ENCODE peak calls at places on chromosomes 16 and 17, in nine cellular contexts. K, A, S, T, C, B, R, H and N are unnamed samples. For H3K4me1, the result is how much of the 10 kb centered on the place peaks cover.

GRCh38 chr16:47731252-47731651 is 270.1 kb downstream of the PHKB start:
- DNase-seq in K (no peak), A (no peak), S (no peak), T (no peak), C (peak), B (no peak), R (no peak), H (peak), N (no peak)

GRCh38 chr16:51755039-51755501 is 604.0 kb upstream of the SALL1 start:
- DNase-seq in K (no peak), A (no peak), S (no peak), T (no peak), C (no peak), B (no peak), R (peak), H (no peak), N (no peak)

GRCh38 chr16:12573300-12573699 is 230.4 kb downstream of the CPPED1 start:
- DNase-seq in K (no peak), A (no peak), S (no peak), T (no peak), C (no peak), B (no peak), R (no peak), H (no peak), N (no peak)

GRCh38 chr16:60271382-60272180 is 1537.5 kb upstream of the GOT2 start:
- DNase-seq in K (no peak), A (no peak), S (no peak), T (no peak), C (no peak), B (no peak), R (no peak), H (no peak), N (no peak)

GRCh38 chr16:30395992-30396560 is 856 bp downstream of the ZNF48 start:
- DNase-seq in K (no peak), A (no peak), S (no peak), T (no peak), C (no peak), B (no peak), R (no peak), H (no peak), N (peak)

GRCh38 chr17:31112001-31112661 is 17.4 kb downstream of the NF1 start:
- DNase-seq in K (no peak), A (no peak), S (no peak), T (no peak), C (no peak), B (no peak), R (no peak), H (no peak), N (no peak)

GRCh38 chr17:77619851-77620250 is 338.7 kb upstream of the TNRC6C start:
- DNase-seq in K (no peak), A (no peak), S (no peak), T (no peak), C (no peak), B (no peak), R (no peak), H (peak), N (no peak)

GRCh38 chr17:58330997-58331814 is 2.6 kb upstream of the TSPOAP1 start:
- DNase-seq in K (no peak), A (no peak), S (peak), T (no peak), C (no peak), B (peak), R (no peak), H (no peak), N (peak)

GRCh38 chr17:12659500-12659899 is 6.2 kb upstream of the MYOCD start:
- DNase-seq in K (no peak), A (no peak), S (no peak), T (no peak), C (no peak), B (no peak), R (no peak), H (no peak), N (no peak)

GRCh38 chr17:16286009-16286946 is 67.0 kb downstream of the CENPV start:
- DNase-seq in K (peak), A (peak), S (peak), T (peak), C (peak), B (peak), R (peak), H (peak), N (peak)

GRCh38 chr16:2404099-2404498 is 25.1 kb upstream of the CCNF start:
- DNase-seq in K (no peak), A (no peak), S (no peak), T (no peak), C (no peak), B (no peak), R (no peak), H (no peak), N (no peak)

GRCh38 chr17:27816946-27817345 is 16.6 kb upstream of the NOS2 start:
- DNase-seq in K (no peak), A (no peak), S (no peak), T (no peak), C (no peak), B (no peak), R (no peak), H (no peak), N (no peak)

GRCh38 chr16:19071811-19072777 is 4.7 kb downstream of the COQ7 start:
- DNase-seq in K (peak), A (peak), S (peak), T (peak), C (peak), B (peak), R (peak), H (peak), N (peak)

GRCh38 chr17:46730679-46731078 is 87.8 kb downstream of the WNT3 start:
- DNase-seq in K (no peak), A (no peak), S (no peak), T (no peak), C (no peak), B (no peak), R (no peak), H (no peak), N (no peak)
- H3K4me1 ChIP-seq in K (under half), A (under half), S (under half), T (under half), C (under half), B (under half), R (under half), H (under half), N (under half)

GRCh38 chr16:75263963-75264445 is 12.6 kb upstream of the BCAR1 start:
- DNase-seq in K (peak), A (peak), S (no peak), T (no peak), C (peak), B (no peak), R (no peak), H (peak), N (peak)
- H3K4me1 ChIP-seq in K (half or more), A (under half), S (half or more), T (under half), C (half or more), B (under half), R (under half), H (under half), N (under half)

DNA sequence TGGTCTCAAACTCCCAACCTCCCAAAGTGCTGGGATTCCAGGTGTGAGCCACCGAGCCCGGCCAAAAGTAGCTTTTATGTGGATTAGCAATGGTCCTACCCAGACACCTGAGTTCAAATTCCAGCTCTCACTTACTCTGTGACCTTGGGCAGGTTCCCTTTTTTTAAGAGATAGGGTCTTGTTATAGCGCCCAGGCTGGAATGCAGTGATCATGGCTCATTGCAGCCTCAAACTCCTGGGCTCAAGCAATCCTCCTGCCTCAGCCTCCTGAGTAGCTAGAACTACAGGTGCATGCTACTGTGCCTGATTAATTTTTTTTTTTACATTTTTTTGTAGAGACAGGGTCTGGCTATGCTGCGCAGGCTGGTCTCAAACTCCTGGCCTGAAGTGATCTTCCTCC is 16.6 kb downstream of the HDAC5 start:
- DNase-seq in K (no peak), A (no peak), S (no peak), T (no peak), C (no peak), B (no peak), R (no peak), H (no peak), N (no peak)
- H3K4me1 ChIP-seq in K (under half), A (under half), S (half or more), T (under half), C (half or more), B (under half), R (half or more), H (under half), N (under half)

DNA sequence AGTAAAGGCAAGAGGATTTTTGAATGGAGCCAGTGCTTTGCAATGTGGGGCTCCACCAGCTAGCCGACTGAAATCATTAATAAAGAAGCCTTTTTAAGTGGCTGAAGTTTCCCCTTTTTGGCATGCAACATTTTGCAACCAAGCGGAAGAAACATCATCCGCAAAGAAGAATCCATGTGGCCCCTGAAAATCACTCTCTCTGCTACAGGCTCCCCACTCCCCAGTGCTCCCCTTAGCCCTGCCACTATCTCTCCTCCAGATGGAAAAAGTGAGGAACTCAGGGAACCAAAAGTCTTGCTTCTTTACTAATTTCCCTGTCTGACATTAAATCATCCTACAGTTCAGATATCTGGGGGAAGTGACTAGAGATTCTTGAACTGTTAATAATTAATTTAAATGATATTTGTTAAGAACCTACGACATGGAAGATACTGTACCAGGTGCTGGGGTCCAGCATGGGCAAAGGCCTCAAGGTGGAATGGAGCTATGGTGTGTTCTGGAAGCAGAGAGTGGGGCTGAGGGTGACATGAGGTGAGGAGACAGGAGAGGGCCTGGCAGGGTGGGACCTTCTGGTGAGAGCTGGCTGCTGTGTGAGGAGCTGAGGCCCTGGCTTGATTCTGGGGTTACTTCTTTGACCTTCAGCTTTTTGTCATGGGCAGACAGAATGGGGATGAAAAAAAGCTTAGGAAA is 6.1 kb upstream of the CCL2 start:
- DNase-seq in K (no peak), A (no peak), S (no peak), T (no peak), C (no peak), B (no peak), R (no peak), H (no peak), N (peak)
- H3K4me1 ChIP-seq in K (under half), A (under half), S (half or more), T (under half), C (half or more), B (under half), R (under half), H (under half), N (under half)

GRCh38 chr16:84302111-84302954 is 7.7 kb downstream of the WFDC1 start:
- DNase-seq in K (no peak), A (no peak), S (no peak), T (no peak), C (no peak), B (no peak), R (no peak), H (no peak), N (no peak)

GRCh38 chr16:84294196-84295142 is at the start of gene WFDC1:
- DNase-seq in K (peak), A (no peak), S (peak), T (no peak), C (no peak), B (no peak), R (peak), H (no peak), N (no peak)

GRCh38 chr16:84295203-84295850 is 649 bp downstream of the WFDC1 start:
- DNase-seq in K (no peak), A (no peak), S (no peak), T (no peak), C (no peak), B (no peak), R (no peak), H (no peak), N (no peak)

GRCh38 chr16:84299734-84300440 is 5.2 kb downstream of the WFDC1 start:
- DNase-seq in K (no peak), A (no peak), S (no peak), T (no peak), C (no peak), B (no peak), R (no peak), H (no peak), N (no peak)

DNA sequence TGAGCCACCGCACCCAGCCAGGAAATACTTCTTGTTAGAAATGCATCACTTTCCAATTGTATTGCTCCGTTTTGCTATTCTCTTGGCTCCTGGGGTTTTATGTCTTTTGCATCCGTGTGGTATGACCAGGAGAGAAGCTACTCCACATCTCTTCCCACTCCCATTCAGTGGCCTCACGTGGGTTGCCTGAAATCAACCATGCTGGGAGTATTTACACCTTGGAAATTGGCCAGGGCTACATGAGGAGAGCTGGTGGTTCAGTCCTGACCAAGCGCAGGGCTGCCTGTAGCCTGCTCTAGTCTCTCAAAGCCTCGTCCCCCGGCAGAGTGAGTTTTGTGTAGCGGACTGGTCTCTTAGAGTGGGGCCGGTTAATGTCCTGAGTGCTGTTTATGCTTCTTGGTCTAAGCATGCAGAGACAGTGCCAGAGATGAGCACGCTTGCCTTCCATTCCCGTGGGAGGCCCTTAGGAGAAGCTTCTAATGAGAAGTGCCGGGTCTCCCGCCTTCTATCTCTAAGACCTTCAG is 3.8 kb downstream of the WFDC1 start:
- DNase-seq in K (no peak), A (no peak), S (no peak), T (no peak), C (no peak), B (no peak), R (no peak), H (no peak), N (no peak)
- H3K4me1 ChIP-seq in K (under half), A (under half), S (under half), T (under half), C (under half), B (under half), R (under half), H (under half), N (under half)

DNA sequence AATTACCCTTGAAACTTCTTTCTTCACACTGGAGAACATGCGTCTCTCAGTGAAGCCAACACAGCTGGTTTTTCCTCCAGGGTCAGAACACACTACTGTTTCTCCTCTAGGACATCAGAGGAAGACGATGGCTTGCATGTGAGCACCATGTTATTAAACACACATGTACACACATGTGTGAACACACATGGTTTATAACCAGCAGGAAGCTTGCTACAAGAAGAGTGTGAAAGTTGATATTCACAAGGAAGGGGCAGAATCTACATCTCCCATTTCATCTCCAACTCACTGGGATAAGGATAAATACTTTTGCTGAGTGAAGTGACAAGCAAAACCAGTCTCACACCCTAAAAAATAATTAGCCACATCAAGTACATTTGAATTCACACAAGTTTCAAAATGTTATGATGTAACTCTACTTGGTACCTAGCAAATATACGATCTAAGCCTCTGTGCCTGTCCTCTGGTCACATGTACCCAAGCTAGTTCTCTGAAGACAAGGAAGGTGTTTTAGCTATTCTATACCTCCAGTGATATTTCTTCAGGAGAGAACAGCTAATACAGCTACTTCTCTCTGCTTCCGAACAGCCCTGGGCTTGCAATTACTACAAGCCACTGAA is 127.7 kb downstream of the PARN start:
- DNase-seq in K (no peak), A (no peak), S (no peak), T (no peak), C (no peak), B (no peak), R (no peak), H (no peak), N (no peak)
- H3K4me1 ChIP-seq in K (under half), A (under half), S (half or more), T (under half), C (half or more), B (under half), R (under half), H (half or more), N (under half)

DNA sequence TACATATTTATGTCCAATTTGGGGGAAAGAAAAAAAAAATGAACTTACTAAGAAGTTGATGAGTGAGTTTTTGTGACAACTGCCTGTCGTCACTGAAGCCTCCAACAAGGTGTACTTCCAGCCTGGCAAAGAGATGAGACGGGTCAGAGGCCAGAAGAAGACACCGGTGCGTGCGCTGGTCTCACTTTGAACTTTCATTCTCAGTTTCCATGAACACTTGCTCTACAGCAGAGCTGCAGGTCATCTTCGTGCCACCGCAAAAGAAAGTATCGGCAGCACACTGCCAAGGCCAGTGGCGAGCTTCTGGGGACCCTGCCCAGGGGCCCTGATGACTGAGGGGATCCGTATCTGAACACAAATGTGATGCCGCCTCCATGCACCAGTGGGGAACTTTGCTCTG is 11.6 kb downstream of the NTAN1 start:
- DNase-seq in K (no peak), A (no peak), S (no peak), T (no peak), C (no peak), B (no peak), R (no peak), H (no peak), N (no peak)
- H3K4me1 ChIP-seq in K (under half), A (under half), S (under half), T (under half), C (under half), B (under half), R (under half), H (under half), N (under half)

GRCh38 chr16:89606006-89606405 is 7.4 kb upstream of the DPEP1 start:
- DNase-seq in K (no peak), A (no peak), S (no peak), T (no peak), C (no peak), B (peak), R (no peak), H (no peak), N (no peak)
- H3K4me1 ChIP-seq in K (under half), A (under half), S (under half), T (under half), C (under half), B (half or more), R (under half), H (under half), N (under half)